ENCODE peak calls at places on chromosomes 16 and 17, in four cellular contexts. D is mucosa of descending colon, R is thoracic aorta, A is lower leg skin. S is an unnamed sample.

GRCh38 chr17:32609085-32609484 is 122.3 kb downstream of the CDK5R1 start:
- DNase-seq in D (peak; percentile 33), R (no peak), A (no peak), S (no peak)

GRCh38 chr16:2529061-2529931 is 1.9 kb downstream of the CEMP1 start:
- DNase-seq in D (no peak), R (no peak), A (no peak), S (no peak)

GRCh38 chr16:85870159-85870558 is 28.8 kb upstream of the IRF8 start:
- DNase-seq in D (no peak), R (no peak), A (peak; percentile 82), S (no peak)

GRCh38 chr16:85625053-85625452 is 11.9 kb downstream of the GSE1 start:
- DNase-seq in D (no peak), R (no peak), A (no peak), S (no peak)

GRCh38 chr16:4675864-4676786 is 17.2 kb upstream of the NUDT16L1 start:
- DNase-seq in D (no peak), R (no peak), A (no peak), S (no peak)

GRCh38 chr17:1060991-1061390 is 64.1 kb downstream of the TIMM22 start:
- DNase-seq in D (peak; percentile 34), R (peak; percentile 53), A (peak; percentile 92), S (peak; percentile 79)

GRCh38 chr17:6574689-6575595 is 18.6 kb upstream of the PITPNM3 start:
- DNase-seq in D (peak; percentile 33), R (peak; percentile 24), A (peak; percentile 86), S (no peak)

GRCh38 chr16:76756423-76756822 is 434.6 kb upstream of the MON1B start:
- DNase-seq in D (no peak), R (no peak), A (no peak), S (no peak)

GRCh38 chr17:81867952-81868673 is 3.0 kb downstream of the ARHGDIA start:
- DNase-seq in D (peak; percentile 47), R (no peak), A (no peak), S (no peak)

GRCh38 chr17:35373532-35373983 is at the start of gene SLFN11:
- DNase-seq in D (peak; percentile 75), R (peak; percentile 63), A (peak; percentile 98), S (peak; percentile 49)

GRCh38 chr16:83802135-83802534 is 5.6 kb upstream of the HSBP1 start:
- DNase-seq in D (no peak), R (no peak), A (peak; percentile 76), S (peak; percentile 64)

GRCh38 chr17:19645608-19646250 is 2.8 kb upstream of the ALDH3A2 start:
- DNase-seq in D (peak; percentile 78), R (no peak), A (no peak), S (no peak)

GRCh38 chr16:6892961-6893360 is 439.7 kb upstream of the RBFOX1 start:
- DNase-seq in D (no peak), R (no peak), A (no peak), S (no peak)

GRCh38 chr17:57485916-57486315 is 229.6 kb downstream of the MSI2 start:
- DNase-seq in D (no peak), R (no peak), A (no peak), S (no peak)
- H3K4me3 ChIP-seq in D (no peak overlapping the region), R (no peak overlapping the region), A (no peak overlapping the region), S (no peak overlapping the region)

GRCh38 chr16:46803373-46803772 is 27.6 kb downstream of the C16orf87 start:
- DNase-seq in D (no peak), R (no peak), A (no peak), S (no peak)

GRCh38 chr16:46796764-46797269 is 34.2 kb downstream of the C16orf87 start:
- DNase-seq in D (no peak), R (no peak), A (no peak), S (no peak)

GRCh38 chr16:46800494-46800893 is 30.5 kb downstream of the C16orf87 start:
- DNase-seq in D (no peak), R (no peak), A (no peak), S (no peak)

GRCh38 chr16:46801428-46802049 is 29.4 kb downstream of the C16orf87 start:
- DNase-seq in D (no peak), R (no peak), A (no peak), S (peak; percentile 6)
- TF ChIP-seq CTCF in D (no peak), R (peak; percentile 9), A (no peak), S (peak; percentile 20)

GRCh38 chr16:64058685-64059084 is 1063.2 kb downstream of the CDH11 start:
- DNase-seq in D (no peak), R (no peak), A (no peak), S (no peak)
- H3K4me3 ChIP-seq in D (no peak overlapping the region), R (no peak overlapping the region), A (no peak overlapping the region), S (no peak overlapping the region)

GRCh38 chr17:17950806-17951205 is 21.4 kb downstream of the TOM1L2 start:
- DNase-seq in D (no peak), R (no peak), A (no peak), S (no peak)
- TF ChIP-seq CTCF in D (no peak), R (no peak), A (no peak), S (peak; percentile 32)

GRCh38 chr17:76137351-76138233 is 3.5 kb downstream of the FOXJ1 start:
- DNase-seq in D (no peak), R (no peak), A (no peak), S (no peak)

GRCh38 chr17:76139261-76139752 is 1.7 kb downstream of the FOXJ1 start:
- DNase-seq in D (no peak), R (no peak), A (no peak), S (no peak)

GRCh38 chr17:76138234-76138895 is 2.7 kb downstream of the FOXJ1 start:
- DNase-seq in D (no peak), R (no peak), A (no peak), S (no peak)

GRCh38 chr17:76139801-76140660 is 1.0 kb downstream of the FOXJ1 start:
- DNase-seq in D (peak; percentile 60), R (no peak), A (no peak), S (no peak)

GRCh38 chr17:76138896-76139248 is 2.2 kb downstream of the FOXJ1 start:
- DNase-seq in D (no peak), R (no peak), A (no peak), S (no peak)
- H3K4me3 ChIP-seq in D (no peak overlapping the region), R (no peak overlapping the region), A (no peak overlapping the region), S (no peak overlapping the region)

DNA sequence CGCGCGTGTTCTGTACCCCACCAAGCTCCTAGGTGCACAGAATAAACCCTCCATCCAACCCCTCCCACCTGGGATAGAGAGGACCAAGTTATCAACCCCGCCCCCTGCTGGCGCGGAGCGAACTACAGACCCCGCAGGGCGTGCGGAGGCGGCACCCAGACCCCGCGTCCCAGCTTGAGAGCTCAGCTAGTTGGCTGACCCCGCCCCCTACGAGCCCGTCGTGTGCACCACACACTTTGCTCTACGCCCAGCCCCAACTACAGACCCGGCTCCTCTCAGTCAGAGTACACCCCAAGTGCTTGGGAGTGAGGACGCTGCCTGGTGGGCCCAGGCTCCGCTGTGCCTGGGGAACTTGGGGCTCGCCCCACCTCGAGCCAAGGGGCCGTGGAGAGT is 1.5 kb downstream of the GRIN2A start:
- DNase-seq in D (peak; percentile 39), R (no peak), A (no peak), S (no peak)
- TF ChIP-seq CTCF in D (no peak), R (peak; percentile 53), A (no peak), S (peak; percentile 53)

DNA sequence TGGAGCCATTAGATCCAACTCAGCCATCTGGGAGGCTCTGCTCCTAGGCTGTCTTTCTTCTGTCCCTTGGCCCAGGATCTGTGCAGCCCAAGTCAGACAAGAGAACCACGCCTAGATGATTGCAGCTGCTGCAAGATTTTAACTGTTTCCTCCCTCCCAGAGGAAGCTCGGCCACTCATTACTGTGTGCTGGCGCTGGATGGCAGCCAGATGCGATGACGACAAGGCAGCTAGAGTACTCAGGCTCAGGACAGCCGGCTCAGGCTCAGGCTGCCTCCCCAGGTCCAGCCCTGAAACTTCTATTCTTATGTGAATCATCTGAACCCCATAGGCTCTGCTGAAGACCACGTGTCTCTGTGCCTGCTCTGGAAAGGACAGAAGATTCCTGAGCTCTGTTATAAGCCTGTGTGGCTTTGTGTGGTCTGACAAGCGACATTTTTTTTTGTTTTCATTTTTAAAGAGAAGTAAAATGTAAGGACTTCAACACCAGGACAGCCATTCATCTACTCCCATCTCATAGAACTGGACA is 32.1 kb upstream of the FBXW10B start:
- DNase-seq in D (peak; percentile 97), R (peak; percentile 91), A (peak; percentile 98), S (peak; percentile 84)
- H3K4me3 ChIP-seq in D (peak overlapping the region; percentile 6), R (peak overlapping the region; percentile 76), A (peak overlapping the region; percentile 16), S (peak overlapping the region; percentile 34)

GRCh38 chr17:7977805-7978204 is 24.6 kb upstream of the GUCY2D start:
- DNase-seq in D (no peak), R (no peak), A (no peak), S (no peak)

GRCh38 chr17:7987112-7987893 is 15.1 kb upstream of the GUCY2D start:
- DNase-seq in D (no peak), R (no peak), A (peak; percentile 82), S (no peak)

GRCh38 chr17:7984904-7985303 is 17.5 kb upstream of the GUCY2D start:
- DNase-seq in D (no peak), R (no peak), A (peak; percentile 69), S (no peak)

GRCh38 chr17:7982171-7982570 is 20.2 kb upstream of the GUCY2D start:
- DNase-seq in D (no peak), R (no peak), A (no peak), S (no peak)

DNA sequence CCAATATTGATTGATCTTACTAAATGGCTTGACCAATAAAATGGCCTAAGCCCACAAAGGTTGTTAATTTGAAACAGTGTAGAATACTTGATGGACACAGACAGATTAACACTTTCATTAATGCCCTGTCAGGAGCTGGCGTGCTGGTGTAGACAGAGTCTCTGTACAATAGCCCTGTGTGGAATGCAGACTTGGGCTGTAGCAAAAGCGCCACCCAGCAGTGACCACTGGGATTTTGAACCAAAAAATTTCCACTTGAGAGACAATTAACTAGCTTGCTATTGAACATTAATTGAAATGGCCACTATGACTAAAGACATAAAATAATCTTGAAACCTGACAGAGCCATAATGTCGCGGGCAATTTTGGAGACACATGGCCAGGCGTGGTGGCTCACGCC is 19.7 kb upstream of the GUCY2D start:
- DNase-seq in D (no peak), R (no peak), A (peak; percentile 72), S (no peak)
- TF ChIP-seq CTCF in D (no peak), R (no peak), A (no peak), S (no peak)

S was measured in astrocyte of the cerebellum.